ENCODE peak calls at places on chromosomes 7 and 10, in ten cellular contexts. One of them, this sample, is unnamed.

GRCh38 chr10:12589789-12590188 is 240.4 kb downstream of the CAMK1D start:
- DNase-seq in transverse colon: no peak
- DNase-seq in EH: no peak
- DNase-seq in mesendoderm: no peak
- DNase-seq in stimulated activated CD4-positive, alpha-beta T cell treated with anti-CD3 and anti-CD28 coated beads, Interleukin-12 subunit alpha, Interleukin-12 subunit beta, amount 100 ng/mL, for 48 hours: no peak
- DNase-seq in stimulated activated CD8-positive, alpha-beta memory T cell treated with anti-CD3 and anti-CD28 coated beads, Interleukin-7, amount 100 ng/mL, for 24 hours: no peak
- DNase-seq in activated CD8-positive, alpha-beta memory T cell treated with anti-CD3 and anti-CD28 coated beads for 24 hours: no peak
- DNase-seq in H4: no peak
- DNase-seq in mesothelial cell of epicardium: no peak
- DNase-seq in HFF-Myc: no peak
- DNase-seq in this sample: no peak

GRCh38 chr7:1419310-1419634 is 40.0 kb downstream of the MICALL2 start:
- DNase-seq in transverse colon: no peak
- DNase-seq in EH: no peak
- DNase-seq in mesendoderm: no peak
- DNase-seq in stimulated activated CD4-positive, alpha-beta T cell treated with anti-CD3 and anti-CD28 coated beads, Interleukin-12 subunit alpha, Interleukin-12 subunit beta, amount 100 ng/mL, for 48 hours: no peak
- DNase-seq in stimulated activated CD8-positive, alpha-beta memory T cell treated with anti-CD3 and anti-CD28 coated beads, Interleukin-7, amount 100 ng/mL, for 24 hours: no peak
- DNase-seq in activated CD8-positive, alpha-beta memory T cell treated with anti-CD3 and anti-CD28 coated beads for 24 hours: no peak
- DNase-seq in H4: no peak
- DNase-seq in mesothelial cell of epicardium: no peak
- DNase-seq in HFF-Myc: no peak
- DNase-seq in this sample: no peak

GRCh38 chr7:92802398-92802797 is 34.0 kb downstream of the CDK6 start:
- DNase-seq in transverse colon: no peak
- DNase-seq in EH: no peak
- DNase-seq in mesendoderm: no peak
- DNase-seq in stimulated activated CD4-positive, alpha-beta T cell treated with anti-CD3 and anti-CD28 coated beads, Interleukin-12 subunit alpha, Interleukin-12 subunit beta, amount 100 ng/mL, for 48 hours: no peak
- DNase-seq in stimulated activated CD8-positive, alpha-beta memory T cell treated with anti-CD3 and anti-CD28 coated beads, Interleukin-7, amount 100 ng/mL, for 24 hours: no peak
- DNase-seq in activated CD8-positive, alpha-beta memory T cell treated with anti-CD3 and anti-CD28 coated beads for 24 hours: no peak
- DNase-seq in H4: no peak
- DNase-seq in mesothelial cell of epicardium: no peak
- DNase-seq in HFF-Myc: no peak
- DNase-seq in this sample: no peak

GRCh38 chr10:132107947-132108877 is 42.5 kb downstream of the JAKMIP3 start:
- DNase-seq in transverse colon: no peak
- DNase-seq in EH: no peak
- DNase-seq in mesendoderm: no peak
- DNase-seq in stimulated activated CD4-positive, alpha-beta T cell treated with anti-CD3 and anti-CD28 coated beads, Interleukin-12 subunit alpha, Interleukin-12 subunit beta, amount 100 ng/mL, for 48 hours: no peak
- DNase-seq in stimulated activated CD8-positive, alpha-beta memory T cell treated with anti-CD3 and anti-CD28 coated beads, Interleukin-7, amount 100 ng/mL, for 24 hours: no peak
- DNase-seq in activated CD8-positive, alpha-beta memory T cell treated with anti-CD3 and anti-CD28 coated beads for 24 hours: peak; percentile 33
- DNase-seq in H4: no peak
- DNase-seq in mesothelial cell of epicardium: no peak
- DNase-seq in HFF-Myc: no peak
- DNase-seq in this sample: no peak

GRCh38 chr7:20681258-20681882 is 65.9 kb downstream of the ABCB5 start:
- DNase-seq in transverse colon: no peak
- DNase-seq in EH: no peak
- DNase-seq in mesendoderm: no peak
- DNase-seq in stimulated activated CD4-positive, alpha-beta T cell treated with anti-CD3 and anti-CD28 coated beads, Interleukin-12 subunit alpha, Interleukin-12 subunit beta, amount 100 ng/mL, for 48 hours: no peak
- DNase-seq in stimulated activated CD8-positive, alpha-beta memory T cell treated with anti-CD3 and anti-CD28 coated beads, Interleukin-7, amount 100 ng/mL, for 24 hours: no peak
- DNase-seq in activated CD8-positive, alpha-beta memory T cell treated with anti-CD3 and anti-CD28 coated beads for 24 hours: no peak
- DNase-seq in H4: no peak
- DNase-seq in mesothelial cell of epicardium: no peak
- DNase-seq in HFF-Myc: no peak
- DNase-seq in this sample: no peak

GRCh38 chr10:75597691-75598455 is 166.4 kb downstream of the LRMDA start:
- DNase-seq in transverse colon: no peak
- DNase-seq in EH: no peak
- DNase-seq in mesendoderm: no peak
- DNase-seq in stimulated activated CD4-positive, alpha-beta T cell treated with anti-CD3 and anti-CD28 coated beads, Interleukin-12 subunit alpha, Interleukin-12 subunit beta, amount 100 ng/mL, for 48 hours: no peak
- DNase-seq in stimulated activated CD8-positive, alpha-beta memory T cell treated with anti-CD3 and anti-CD28 coated beads, Interleukin-7, amount 100 ng/mL, for 24 hours: no peak
- DNase-seq in activated CD8-positive, alpha-beta memory T cell treated with anti-CD3 and anti-CD28 coated beads for 24 hours: no peak
- DNase-seq in H4: no peak
- DNase-seq in mesothelial cell of epicardium: no peak
- DNase-seq in HFF-Myc: no peak
- DNase-seq in this sample: no peak

GRCh38 chr10:127012769-127013152 is 107.5 kb downstream of the DOCK1 start:
- DNase-seq in transverse colon: peak; percentile 92
- DNase-seq in EH: peak; percentile 31
- DNase-seq in mesendoderm: peak; percentile 27
- DNase-seq in stimulated activated CD4-positive, alpha-beta T cell treated with anti-CD3 and anti-CD28 coated beads, Interleukin-12 subunit alpha, Interleukin-12 subunit beta, amount 100 ng/mL, for 48 hours: no peak
- DNase-seq in stimulated activated CD8-positive, alpha-beta memory T cell treated with anti-CD3 and anti-CD28 coated beads, Interleukin-7, amount 100 ng/mL, for 24 hours: no peak
- DNase-seq in activated CD8-positive, alpha-beta memory T cell treated with anti-CD3 and anti-CD28 coated beads for 24 hours: no peak
- DNase-seq in H4: peak; percentile 69
- DNase-seq in mesothelial cell of epicardium: no peak
- DNase-seq in HFF-Myc: no peak
- DNase-seq in this sample: no peak

GRCh38 chr10:44761076-44761475 is 150.1 kb upstream of the TMEM72 start:
- DNase-seq in transverse colon: no peak
- DNase-seq in EH: peak; percentile 95
- DNase-seq in mesendoderm: no peak
- DNase-seq in stimulated activated CD4-positive, alpha-beta T cell treated with anti-CD3 and anti-CD28 coated beads, Interleukin-12 subunit alpha, Interleukin-12 subunit beta, amount 100 ng/mL, for 48 hours: no peak
- DNase-seq in stimulated activated CD8-positive, alpha-beta memory T cell treated with anti-CD3 and anti-CD28 coated beads, Interleukin-7, amount 100 ng/mL, for 24 hours: no peak
- DNase-seq in activated CD8-positive, alpha-beta memory T cell treated with anti-CD3 and anti-CD28 coated beads for 24 hours: no peak
- DNase-seq in H4: peak; percentile 16
- DNase-seq in mesothelial cell of epicardium: no peak
- DNase-seq in HFF-Myc: peak; percentile 50
- DNase-seq in this sample: no peak

GRCh38 chr10:99457808-99458207 is 27.4 kb upstream of the GOT1 start:
- DNase-seq in transverse colon: no peak
- DNase-seq in EH: peak; percentile 54
- DNase-seq in mesendoderm: no peak
- DNase-seq in stimulated activated CD4-positive, alpha-beta T cell treated with anti-CD3 and anti-CD28 coated beads, Interleukin-12 subunit alpha, Interleukin-12 subunit beta, amount 100 ng/mL, for 48 hours: no peak
- DNase-seq in stimulated activated CD8-positive, alpha-beta memory T cell treated with anti-CD3 and anti-CD28 coated beads, Interleukin-7, amount 100 ng/mL, for 24 hours: no peak
- DNase-seq in activated CD8-positive, alpha-beta memory T cell treated with anti-CD3 and anti-CD28 coated beads for 24 hours: no peak
- DNase-seq in H4: peak; percentile 30
- DNase-seq in mesothelial cell of epicardium: no peak
- DNase-seq in HFF-Myc: no peak
- DNase-seq in this sample: no peak

GRCh38 chr7:37062019-37062418 is 337.7 kb upstream of the AOAH start:
- DNase-seq in transverse colon: no peak
- DNase-seq in EH: no peak
- DNase-seq in mesendoderm: no peak
- DNase-seq in stimulated activated CD4-positive, alpha-beta T cell treated with anti-CD3 and anti-CD28 coated beads, Interleukin-12 subunit alpha, Interleukin-12 subunit beta, amount 100 ng/mL, for 48 hours: no peak
- DNase-seq in stimulated activated CD8-positive, alpha-beta memory T cell treated with anti-CD3 and anti-CD28 coated beads, Interleukin-7, amount 100 ng/mL, for 24 hours: no peak
- DNase-seq in activated CD8-positive, alpha-beta memory T cell treated with anti-CD3 and anti-CD28 coated beads for 24 hours: no peak
- DNase-seq in H4: no peak
- DNase-seq in mesothelial cell of epicardium: no peak
- DNase-seq in HFF-Myc: no peak
- DNase-seq in this sample: no peak

GRCh38 chr10:86837663-86838062 is 81.2 kb downstream of the BMPR1A start:
- DNase-seq in transverse colon: no peak
- DNase-seq in EH: no peak
- DNase-seq in mesendoderm: peak; percentile 58
- DNase-seq in stimulated activated CD4-positive, alpha-beta T cell treated with anti-CD3 and anti-CD28 coated beads, Interleukin-12 subunit alpha, Interleukin-12 subunit beta, amount 100 ng/mL, for 48 hours: no peak
- DNase-seq in stimulated activated CD8-positive, alpha-beta memory T cell treated with anti-CD3 and anti-CD28 coated beads, Interleukin-7, amount 100 ng/mL, for 24 hours: no peak
- DNase-seq in activated CD8-positive, alpha-beta memory T cell treated with anti-CD3 and anti-CD28 coated beads for 24 hours: no peak
- DNase-seq in H4: no peak
- DNase-seq in mesothelial cell of epicardium: no peak
- DNase-seq in HFF-Myc: no peak
- DNase-seq in this sample: no peak

GRCh38 chr10:118522791-118523498 is 72.5 kb downstream of the PRLHR start:
- DNase-seq in transverse colon: no peak
- DNase-seq in EH: peak; percentile 39
- DNase-seq in mesendoderm: peak; percentile 54
- DNase-seq in stimulated activated CD4-positive, alpha-beta T cell treated with anti-CD3 and anti-CD28 coated beads, Interleukin-12 subunit alpha, Interleukin-12 subunit beta, amount 100 ng/mL, for 48 hours: no peak
- DNase-seq in stimulated activated CD8-positive, alpha-beta memory T cell treated with anti-CD3 and anti-CD28 coated beads, Interleukin-7, amount 100 ng/mL, for 24 hours: no peak
- DNase-seq in activated CD8-positive, alpha-beta memory T cell treated with anti-CD3 and anti-CD28 coated beads for 24 hours: no peak
- DNase-seq in H4: peak; percentile 44
- DNase-seq in mesothelial cell of epicardium: no peak
- DNase-seq in HFF-Myc: no peak
- DNase-seq in this sample: no peak

GRCh38 chr10:37495415-37495814 is 362.0 kb downstream of the ZNF248 start:
- DNase-seq in transverse colon: no peak
- DNase-seq in EH: no peak
- DNase-seq in mesendoderm: peak; percentile 2
- DNase-seq in stimulated activated CD4-positive, alpha-beta T cell treated with anti-CD3 and anti-CD28 coated beads, Interleukin-12 subunit alpha, Interleukin-12 subunit beta, amount 100 ng/mL, for 48 hours: no peak
- DNase-seq in stimulated activated CD8-positive, alpha-beta memory T cell treated with anti-CD3 and anti-CD28 coated beads, Interleukin-7, amount 100 ng/mL, for 24 hours: no peak
- DNase-seq in activated CD8-positive, alpha-beta memory T cell treated with anti-CD3 and anti-CD28 coated beads for 24 hours: no peak
- DNase-seq in H4: peak; percentile 45
- DNase-seq in mesothelial cell of epicardium: no peak
- DNase-seq in HFF-Myc: no peak
- DNase-seq in this sample: no peak

GRCh38 chr7:22651534-22652243 is 75.3 kb upstream of the IL6 start:
- DNase-seq in transverse colon: no peak
- DNase-seq in EH: peak; percentile 93
- DNase-seq in mesendoderm: peak; percentile 61
- DNase-seq in stimulated activated CD4-positive, alpha-beta T cell treated with anti-CD3 and anti-CD28 coated beads, Interleukin-12 subunit alpha, Interleukin-12 subunit beta, amount 100 ng/mL, for 48 hours: no peak
- DNase-seq in stimulated activated CD8-positive, alpha-beta memory T cell treated with anti-CD3 and anti-CD28 coated beads, Interleukin-7, amount 100 ng/mL, for 24 hours: no peak
- DNase-seq in activated CD8-positive, alpha-beta memory T cell treated with anti-CD3 and anti-CD28 coated beads for 24 hours: no peak
- DNase-seq in H4: peak; percentile 44
- DNase-seq in mesothelial cell of epicardium: no peak
- DNase-seq in HFF-Myc: peak; percentile 39
- DNase-seq in this sample: no peak

This sample was measured in activated CD4-positive, alpha-beta T cell treated with anti-CD3 and anti-CD28 coated beads, Interleukin-2, amount 50 U/mL, for 4 hours.